ENCODE peak calls at places on chromosome 21, in ten cellular contexts. C is AG04450, W is fibroblast of mammary gland, L is hepatocyte, U is GM06990, G is OCI-LY7, J is SK-N-SH, R is lower lobe of right lung, K is fibroblast of the aortic adventitia, Q is A549. E is an unnamed sample.

GRCh38 chr21:35578831-35579470 is 481.4 kb downstream of the SETD4 start:
- DNase-seq in C (no peak), W (peak), L (no peak), U (no peak), G (no peak), J (no peak), R (no peak), K (peak), Q (no peak), E (no peak)

GRCh38 chr21:45820171-45821091 is 161.1 kb upstream of the COL6A1 start:
- DNase-seq in C (peak), W (peak), L (peak), U (peak), G (peak), J (peak), R (peak), K (peak), Q (peak), E (peak)

GRCh38 chr21:45576838-45577737 is 34.8 kb upstream of the SLC19A1 start:
- DNase-seq in C (no peak), W (no peak), L (peak), U (no peak), G (no peak), J (peak), R (peak), K (no peak), Q (no peak), E (no peak)

GRCh38 chr21:46063734-46064680 is 33.9 kb upstream of the COL6A2 start:
- DNase-seq in C (no peak), W (no peak), L (no peak), U (no peak), G (no peak), J (no peak), R (peak), K (no peak), Q (no peak), E (no peak)

GRCh38 chr21:29849735-29850176 is 90.0 kb downstream of the GRIK1 start:
- DNase-seq in C (peak), W (peak), L (peak), U (peak), G (peak), J (peak), R (no peak), K (peak), Q (peak), E (peak)

GRCh38 chr21:28334407-28334806 is 658.3 kb downstream of the LTN1 start:
- DNase-seq in C (no peak), W (peak), L (no peak), U (peak), G (peak), J (no peak), R (no peak), K (no peak), Q (no peak), E (no peak)

GRCh38 chr21:42923553-42924432 is 1.6 kb downstream of the ERVH48-1 start:
- DNase-seq in C (peak), W (peak), L (peak), U (peak), G (peak), J (peak), R (peak), K (peak), Q (peak), E (peak)

GRCh38 chr21:45029298-45029967 is 44.9 kb upstream of the ADARB1 start:
- DNase-seq in C (no peak), W (peak), L (peak), U (no peak), G (no peak), J (peak), R (no peak), K (peak), Q (no peak), E (no peak)

GRCh38 chr21:34609244-34609950 is 5.5 kb downstream of the RCAN1 start:
- DNase-seq in C (no peak), W (no peak), L (no peak), U (no peak), G (no peak), J (no peak), R (no peak), K (no peak), Q (no peak), E (no peak)

GRCh38 chr21:42878993-42879787 is at the start of gene WDR4:
- DNase-seq in C (peak), W (peak), L (peak), U (peak), G (peak), J (peak), R (peak), K (peak), Q (peak), E (peak)

GRCh38 chr21:41511858-41512257 is 3.9 kb upstream of the TMPRSS2 start:
- DNase-seq in C (no peak), W (no peak), L (no peak), U (no peak), G (no peak), J (no peak), R (no peak), K (no peak), Q (no peak), E (no peak)

GRCh38 chr21:41932576-41933258 is 21.1 kb downstream of the C2CD2 start:
- DNase-seq in C (no peak), W (peak), L (peak), U (no peak), G (no peak), J (peak), R (peak), K (peak), Q (no peak), E (no peak)

GRCh38 chr21:41802684-41803083 is 35.8 kb upstream of the RIPK4 start:
- DNase-seq in C (no peak), W (peak), L (no peak), U (no peak), G (no peak), J (no peak), R (no peak), K (peak), Q (no peak), E (no peak)

GRCh38 chr21:44444286-44444931 is 10.9 kb upstream of the LRRC3 start:
- DNase-seq in C (no peak), W (no peak), L (no peak), U (no peak), G (peak), J (no peak), R (peak), K (no peak), Q (peak), E (no peak)

GRCh38 chr21:37198989-37199924 is 67.9 kb downstream of the VPS26C start:
- DNase-seq in C (no peak), W (no peak), L (no peak), U (no peak), G (no peak), J (peak), R (no peak), K (peak), Q (no peak), E (no peak)

GRCh38 chr21:45959779-45960390 is 21.7 kb upstream of the COL6A1 start:
- DNase-seq in C (no peak), W (no peak), L (no peak), U (no peak), G (no peak), J (no peak), R (no peak), K (no peak), Q (no peak), E (no peak)

GRCh38 chr21:42238185-42238934 is 19.4 kb downstream of the ABCG1 start:
- DNase-seq in C (no peak), W (no peak), L (no peak), U (peak), G (peak), J (no peak), R (no peak), K (no peak), Q (no peak), E (no peak)

GRCh38 chr21:17231771-17232170 is 281.1 kb upstream of the CXADR start:
- DNase-seq in C (no peak), W (peak), L (no peak), U (no peak), G (no peak), J (no peak), R (no peak), K (no peak), Q (no peak), E (no peak)

GRCh38 chr21:40186036-40186435 is 318.8 kb downstream of the PCP4 start:
- DNase-seq in C (no peak), W (no peak), L (no peak), U (no peak), G (no peak), J (no peak), R (no peak), K (no peak), Q (no peak), E (no peak)

GRCh38 chr21:43910460-43910859 is 45.4 kb downstream of the AGPAT3 start:
- DNase-seq in C (no peak), W (no peak), L (peak), U (no peak), G (no peak), J (no peak), R (no peak), K (no peak), Q (no peak), E (no peak)

GRCh38 chr21:42691901-42692559 is 38.6 kb downstream of the PDE9A start:
- DNase-seq in C (no peak), W (no peak), L (no peak), U (no peak), G (no peak), J (no peak), R (no peak), K (no peak), Q (no peak), E (no peak)

GRCh38 chr21:41763398-41763931 is 3.4 kb downstream of the RIPK4 start:
- DNase-seq in C (no peak), W (no peak), L (peak), U (no peak), G (no peak), J (no peak), R (no peak), K (no peak), Q (no peak), E (no peak)

GRCh38 chr21:44969965-44970755 is 30.3 kb downstream of the SLX9 start:
- DNase-seq in C (no peak), W (peak), L (no peak), U (no peak), G (no peak), J (no peak), R (no peak), K (no peak), Q (no peak), E (no peak)

GRCh38 chr21:40683349-40683748 is 163.6 kb downstream of the DSCAM start:
- DNase-seq in C (no peak), W (no peak), L (no peak), U (no peak), G (no peak), J (no peak), R (no peak), K (no peak), Q (no peak), E (no peak)

GRCh38 chr21:35909456-35910178 is 150.7 kb downstream of the SETD4 start:
- DNase-seq in C (no peak), W (no peak), L (no peak), U (no peak), G (no peak), J (no peak), R (no peak), K (peak), Q (no peak), E (no peak)

GRCh38 chr21:43359081-43359822 is 67.7 kb downstream of the SIK1 start:
- DNase-seq in C (no peak), W (no peak), L (no peak), U (no peak), G (no peak), J (no peak), R (no peak), K (no peak), Q (no peak), E (no peak)

GRCh38 chr21:14699433-14700410 is 153.6 kb upstream of the SAMSN1 start:
- DNase-seq in C (no peak), W (no peak), L (peak), U (no peak), G (no peak), J (no peak), R (no peak), K (no peak), Q (no peak), E (no peak)

GRCh38 chr21:36830041-36830440 is 131.1 kb downstream of the SIM2 start:
- DNase-seq in C (no peak), W (no peak), L (no peak), U (no peak), G (no peak), J (no peak), R (no peak), K (no peak), Q (no peak), E (no peak)

GRCh38 chr21:36260030-36260787 is 59.8 kb upstream of the MORC3 start:
- DNase-seq in C (peak), W (peak), L (peak), U (no peak), G (peak), J (peak), R (no peak), K (peak), Q (peak), E (no peak)

GRCh38 chr21:37047079-37047478 is 25.8 kb downstream of the PIGP start:
- DNase-seq in C (no peak), W (no peak), L (peak), U (no peak), G (no peak), J (no peak), R (no peak), K (no peak), Q (no peak), E (no peak)

GRCh38 chr21:44552136-44552535 is 831 bp upstream of the KRTAP10-2 start:
- DNase-seq in C (no peak), W (no peak), L (no peak), U (no peak), G (no peak), J (no peak), R (no peak), K (no peak), Q (no peak), E (no peak)

GRCh38 chr21:45574081-45574501 is 31.9 kb upstream of the SLC19A1 start:
- DNase-seq in C (no peak), W (no peak), L (no peak), U (no peak), G (no peak), J (peak), R (peak), K (no peak), Q (no peak), E (no peak)

GRCh38 chr21:41956926-41957729 is 3.3 kb upstream of the C2CD2 start:
- DNase-seq in C (peak), W (peak), L (no peak), U (no peak), G (no peak), J (no peak), R (no peak), K (peak), Q (no peak), E (no peak)

GRCh38 chr21:14070968-14071367 is 139.8 kb downstream of the LIPI start:
- DNase-seq in C (no peak), W (no peak), L (no peak), U (no peak), G (no peak), J (no peak), R (no peak), K (no peak), Q (no peak), E (no peak)

GRCh38 chr21:43703068-43703880 is 15.7 kb upstream of the PDXK start:
- DNase-seq in C (no peak), W (peak), L (peak), U (no peak), G (no peak), J (peak), R (peak), K (peak), Q (no peak), E (no peak)

GRCh38 chr21:29196021-29196663 is 65.7 kb downstream of the MAP3K7CL start:
- DNase-seq in C (peak), W (peak), L (peak), U (peak), G (peak), J (peak), R (peak), K (peak), Q (peak), E (peak)

GRCh38 chr21:41640756-41641509 is 125.9 kb downstream of the RIPK4 start:
- DNase-seq in C (no peak), W (peak), L (no peak), U (no peak), G (no peak), J (no peak), R (no peak), K (peak), Q (peak), E (no peak)

GRCh38 chr21:42040411-42041180 is 30.4 kb upstream of the ZBTB21 start:
- DNase-seq in C (peak), W (peak), L (peak), U (no peak), G (no peak), J (no peak), R (peak), K (peak), Q (peak), E (no peak)

GRCh38 chr21:34020934-34021553 is 52.3 kb upstream of the MRPS6 start:
- DNase-seq in C (no peak), W (no peak), L (no peak), U (no peak), G (no peak), J (no peak), R (no peak), K (no peak), Q (no peak), E (no peak)

DNA sequence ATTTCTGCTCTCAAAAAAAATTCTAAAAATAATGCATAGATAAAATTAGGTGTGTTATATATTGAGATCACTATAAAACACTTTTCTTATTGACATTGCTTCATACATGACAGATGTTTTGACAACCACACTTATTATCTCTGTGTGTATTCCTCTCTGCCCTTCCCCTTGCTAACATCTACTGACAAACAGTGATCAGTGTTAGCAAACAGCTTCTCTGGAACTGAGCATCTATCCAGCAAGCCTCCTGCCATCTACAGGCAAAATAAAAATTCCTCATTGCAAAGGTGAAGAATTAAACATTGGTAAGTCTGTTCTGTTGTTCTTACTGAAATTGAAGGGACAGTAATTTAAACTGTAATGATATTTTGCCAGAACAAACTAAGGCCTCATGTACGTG is 2153.9 kb downstream of the NCAM2 start:
- DNase-seq in C (no peak), W (no peak), L (no peak), U (no peak), G (no peak), J (peak), R (no peak), K (no peak), Q (no peak), E (no peak)
- TF ChIP-seq CTCF in C (no peak), W (no peak), L (no peak), U (no peak), G (no peak), J (no peak), R (no peak), K (no peak), Q (no peak), E (no peak)

DNA sequence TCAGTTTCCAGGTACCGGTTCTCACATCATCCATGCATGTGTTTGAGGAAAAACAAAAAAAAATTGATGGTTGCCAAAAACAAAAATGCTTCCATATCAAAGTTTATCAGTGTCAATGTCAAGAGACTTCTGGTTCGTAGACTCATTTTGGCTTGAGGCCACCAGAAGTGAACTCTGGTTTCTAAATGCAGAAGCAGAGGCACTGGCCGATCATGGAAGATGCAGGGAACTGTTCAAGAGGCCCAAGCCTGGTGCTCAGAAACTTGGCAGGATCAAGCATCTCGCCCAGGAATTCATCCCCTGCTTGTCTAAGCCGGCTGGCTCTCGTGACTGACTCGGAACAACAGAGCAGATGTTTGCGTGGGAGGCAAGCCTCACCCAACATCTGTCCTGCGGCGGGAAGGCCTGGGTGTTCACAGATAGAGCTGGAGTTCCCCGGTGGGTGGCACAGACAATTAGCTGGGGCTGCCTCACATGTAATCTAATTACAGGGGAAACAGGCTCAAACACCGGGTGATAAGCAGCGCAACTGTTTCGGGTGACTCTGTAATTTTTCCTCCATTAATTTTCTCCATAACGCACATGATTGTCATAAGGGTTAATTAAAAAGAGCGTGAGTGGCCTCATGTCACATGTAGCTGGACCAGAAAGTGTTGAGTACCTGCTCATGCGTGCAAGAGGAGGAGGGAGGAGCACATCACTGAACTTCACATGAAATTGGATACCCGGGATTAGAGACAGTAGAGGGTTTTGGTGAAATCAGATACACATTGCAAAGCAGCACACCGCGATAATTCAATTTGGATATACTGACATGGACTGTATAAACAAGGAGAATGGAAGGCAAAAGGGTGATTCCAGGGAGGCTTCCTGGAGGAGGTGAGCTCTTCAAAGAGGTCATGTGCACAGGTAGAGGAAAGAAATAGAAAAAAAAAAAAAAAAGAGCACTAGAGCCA is 180.0 kb downstream of the ETS2 start:
- DNase-seq in C (peak), W (peak), L (peak), U (peak), G (no peak), J (peak), R (peak), K (peak), Q (no peak), E (no peak)
- H3K4me3 ChIP-seq in C (no peak), W (no peak), L (no peak), U (no peak), G (no peak), J (peak), R (no peak), K (no peak), Q (no peak), E (no peak)

GRCh38 chr21:32690085-32690484 is 37.7 kb downstream of the SYNJ1 start:
- DNase-seq in C (no peak), W (no peak), L (no peak), U (no peak), G (no peak), J (no peak), R (no peak), K (no peak), Q (no peak), E (no peak)
- TF ChIP-seq CTCF in C (no peak), W (no peak), L (no peak), U (no peak), G (no peak), J (no peak), R (no peak), K (no peak), Q (no peak), E (no peak)

GRCh38 chr21:16169102-16169511 is 439.3 kb downstream of the USP25 start:
- DNase-seq in C (no peak), W (peak), L (peak), U (no peak), G (no peak), J (no peak), R (no peak), K (peak), Q (no peak), E (no peak)

DNA sequence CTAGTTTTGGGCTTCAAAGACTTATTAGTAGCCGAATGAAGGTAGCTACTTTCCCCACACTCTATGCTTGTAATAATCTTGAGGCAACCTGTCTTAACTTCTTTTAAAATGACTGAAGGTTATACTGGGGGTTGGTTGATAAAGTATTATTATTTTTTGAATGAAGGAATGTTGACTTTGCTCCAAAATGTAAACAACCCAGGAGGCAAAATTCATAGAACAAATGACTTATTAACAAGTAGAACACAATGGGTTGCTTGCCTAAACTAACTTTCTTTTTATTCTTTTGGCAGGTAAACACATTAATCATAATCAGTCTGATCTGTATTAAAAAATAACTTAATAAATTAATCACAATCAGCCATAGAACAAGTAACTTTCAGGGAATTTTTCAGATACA is 440.0 kb downstream of the USP25 start:
- DNase-seq in C (no peak), W (no peak), L (no peak), U (no peak), G (no peak), J (no peak), R (no peak), K (no peak), Q (no peak), E (no peak)
- H3K4me3 ChIP-seq in C (no peak), W (no peak), L (no peak), U (no peak), G (no peak), J (no peak), R (no peak), K (no peak), Q (no peak), E (no peak)

GRCh38 chr21:26842976-26843911 is 2.0 kb downstream of the ADAMTS1 start:
- DNase-seq in C (peak), W (peak), L (peak), U (no peak), G (no peak), J (peak), R (peak), K (peak), Q (no peak), E (no peak)

GRCh38 chr21:26845750-26846035 is 484 bp upstream of the ADAMTS1 start:
- DNase-seq in C (no peak), W (no peak), L (no peak), U (no peak), G (no peak), J (no peak), R (no peak), K (no peak), Q (no peak), E (no peak)

GRCh38 chr21:26843912-26844257 is 1.3 kb downstream of the ADAMTS1 start:
- DNase-seq in C (no peak), W (peak), L (peak), U (no peak), G (no peak), J (no peak), R (no peak), K (peak), Q (no peak), E (no peak)

GRCh38 chr21:26845066-26845749 is at the start of gene ADAMTS1:
- DNase-seq in C (peak), W (peak), L (peak), U (no peak), G (no peak), J (peak), R (peak), K (peak), Q (no peak), E (no peak)

GRCh38 chr21:26844258-26845065 is 747 bp downstream of the ADAMTS1 start:
- DNase-seq in C (no peak), W (no peak), L (peak), U (no peak), G (no peak), J (peak), R (peak), K (peak), Q (no peak), E (no peak)
- TF ChIP-seq CTCF in C (peak), W (no peak), L (no peak), U (no peak), G (no peak), J (peak), R (no peak), K (peak), Q (no peak), E (no peak)